ENCODE peak calls at places on chromosomes 7 and 10, in six cellular contexts. X, M, B, Q, Z and F are unnamed samples.

GRCh38 chr7:88361357-88361756 is 54.7 kb upstream of the STEAP4 start:
- DNase-seq in X (no peak), M (no peak), B (no peak), Q (no peak), Z (no peak), F (no peak)

GRCh38 chr7:37786741-37787569 is 61.4 kb upstream of the NME8 start:
- DNase-seq in X (no peak), M (no peak), B (no peak), Q (no peak), Z (no peak), F (no peak)

GRCh38 chr7:33639552-33640197 is 265.7 kb upstream of the BMPER start:
- DNase-seq in X (peak), M (no peak), B (no peak), Q (no peak), Z (no peak), F (no peak)

GRCh38 chr7:103685646-103686418 is 239.8 kb upstream of the SLC26A5 start:
- DNase-seq in X (no peak), M (no peak), B (no peak), Q (no peak), Z (no peak), F (no peak)

GRCh38 chr10:86922553-86922961 is 34.9 kb downstream of the MMRN2 start:
- DNase-seq in X (no peak), M (no peak), B (no peak), Q (no peak), Z (no peak), F (no peak)

GRCh38 chr7:78516450-78516849 is 717.9 kb downstream of the PHTF2 start:
- DNase-seq in X (no peak), M (no peak), B (no peak), Q (no peak), Z (no peak), F (no peak)

GRCh38 chr10:125002044-125002422 is 60.1 kb downstream of the ZRANB1 start:
- DNase-seq in X (no peak), M (peak), B (no peak), Q (no peak), Z (no peak), F (no peak)

GRCh38 chr7:117827861-117828260 is 45.4 kb downstream of the CTTNBP2 start:
- DNase-seq in X (peak), M (no peak), B (no peak), Q (no peak), Z (peak), F (no peak)

GRCh38 chr7:152527610-152528032 is 91.8 kb upstream of the KMT2C start:
- DNase-seq in X (peak), M (no peak), B (no peak), Q (no peak), Z (no peak), F (no peak)

GRCh38 chr7:15397159-15397550 is 164.7 kb downstream of the AGMO start:
- DNase-seq in X (no peak), M (no peak), B (no peak), Q (no peak), Z (no peak), F (no peak)

GRCh38 chr7:33459340-33459751 is 330.0 kb downstream of the BBS9 start:
- DNase-seq in X (peak), M (no peak), B (no peak), Q (no peak), Z (peak), F (no peak)

GRCh38 chr7:133314084-133314483 is 61.2 kb downstream of the EXOC4 start:
- DNase-seq in X (no peak), M (no peak), B (no peak), Q (no peak), Z (no peak), F (no peak)

GRCh38 chr10:124497196-124497990 is 35.8 kb downstream of the LHPP start:
- DNase-seq in X (no peak), M (peak), B (no peak), Q (no peak), Z (no peak), F (no peak)

GRCh38 chr7:128833148-128833938 is 3.1 kb downstream of the FLNC start:
- DNase-seq in X (peak), M (peak), B (no peak), Q (no peak), Z (no peak), F (no peak)

GRCh38 chr7:99372275-99373085 is 2.0 kb upstream of the ARPC1B start:
- DNase-seq in X (peak), M (peak), B (no peak), Q (no peak), Z (no peak), F (no peak)

GRCh38 chr7:2260820-2261219 is 18.8 kb downstream of the NUDT1 start:
- DNase-seq in X (no peak), M (no peak), B (no peak), Q (no peak), Z (peak), F (no peak)

GRCh38 chr10:69515699-69516547 is 57.3 kb downstream of the NEUROG3 start:
- DNase-seq in X (peak), M (peak), B (peak), Q (peak), Z (peak), F (peak)

GRCh38 chr7:117479480-117480224 is at the start of gene CFTR:
- DNase-seq in X (no peak), M (no peak), B (no peak), Q (peak), Z (peak), F (no peak)

GRCh38 chr10:21125471-21126228 is 228.5 kb upstream of the NEBL start:
- DNase-seq in X (no peak), M (no peak), B (no peak), Q (no peak), Z (no peak), F (no peak)

GRCh38 chr7:27245124-27245797 is 2.7 kb downstream of the EVX1 start:
- DNase-seq in X (no peak), M (no peak), B (no peak), Q (no peak), Z (no peak), F (no peak)

GRCh38 chr10:79038841-79039201 is 29.9 kb upstream of the ZMIZ1 start:
- DNase-seq in X (no peak), M (peak), B (no peak), Q (no peak), Z (no peak), F (no peak)

GRCh38 chr7:9488555-9488954 is 1055.1 kb downstream of the NXPH1 start:
- DNase-seq in X (peak), M (no peak), B (no peak), Q (no peak), Z (peak), F (no peak)

GRCh38 chr10:67816719-67817118 is 21.3 kb downstream of the DNAJC12 start:
- DNase-seq in X (no peak), M (no peak), B (no peak), Q (no peak), Z (no peak), F (no peak)

GRCh38 chr10:78966182-78966787 is 102.5 kb upstream of the ZMIZ1 start:
- DNase-seq in X (no peak), M (no peak), B (no peak), Q (no peak), Z (no peak), F (no peak)

GRCh38 chr10:118544401-118544948 is 51.0 kb downstream of the PRLHR start:
- DNase-seq in X (no peak), M (no peak), B (no peak), Q (no peak), Z (no peak), F (no peak)

GRCh38 chr10:86172296-86172695 is 194.3 kb downstream of the GRID1 start:
- DNase-seq in X (no peak), M (no peak), B (no peak), Q (no peak), Z (no peak), F (no peak)

GRCh38 chr10:26407406-26407969 is 30.7 kb upstream of the APBB1IP start:
- DNase-seq in X (peak), M (no peak), B (no peak), Q (no peak), Z (peak), F (no peak)

GRCh38 chr10:128150045-128150493 is 23.8 kb upstream of the MKI67 start:
- DNase-seq in X (peak), M (peak), B (peak), Q (peak), Z (peak), F (peak)

GRCh38 chr7:14606101-14606500 is 296.4 kb downstream of the DGKB start:
- DNase-seq in X (no peak), M (no peak), B (no peak), Q (no peak), Z (no peak), F (no peak)

GRCh38 chr7:339696-340095 is 49.7 kb downstream of the FOXL3 start:
- DNase-seq in X (no peak), M (no peak), B (no peak), Q (no peak), Z (no peak), F (no peak)

GRCh38 chr10:67933199-67933598 is 48.7 kb downstream of the SIRT1 start:
- DNase-seq in X (no peak), M (no peak), B (no peak), Q (no peak), Z (no peak), F (no peak)

GRCh38 chr10:132897516-132898381 is 44.6 kb downstream of the CFAP46 start:
- DNase-seq in X (no peak), M (peak), B (peak), Q (no peak), Z (no peak), F (no peak)

GRCh38 chr10:99461230-99461629 is 30.8 kb upstream of the GOT1 start:
- DNase-seq in X (peak), M (no peak), B (no peak), Q (no peak), Z (no peak), F (no peak)

GRCh38 chr7:44076101-44076895 is 6.0 kb downstream of the POLM start:
- DNase-seq in X (no peak), M (peak), B (no peak), Q (no peak), Z (no peak), F (no peak)

GRCh38 chr7:26624431-26624830 is 240.0 kb downstream of the SKAP2 start:
- DNase-seq in X (no peak), M (no peak), B (no peak), Q (no peak), Z (no peak), F (no peak)

GRCh38 chr10:29783211-29783947 is 148.6 kb upstream of the SVIL start:
- DNase-seq in X (peak), M (no peak), B (no peak), Q (no peak), Z (no peak), F (no peak)

GRCh38 chr10:98664329-98665042 is 217.8 kb upstream of the HPS1 start:
- DNase-seq in X (peak), M (no peak), B (peak), Q (no peak), Z (peak), F (peak)

GRCh38 chr10:128518000-128518399 is 391.8 kb upstream of the MKI67 start:
- DNase-seq in X (no peak), M (no peak), B (no peak), Q (no peak), Z (no peak), F (no peak)

GRCh38 chr7:113015038-113015645 is 71.5 kb downstream of the GPR85 start:
- DNase-seq in X (peak), M (no peak), B (no peak), Q (no peak), Z (peak), F (no peak)